ENCODE peak calls at places on chromosomes 4 and X, in six cellular contexts. M is mammary epithelial cell; U is CD4-positive, alpha-beta memory T cell; V is neuronal stem cell; F is Peyer's patch; E is adrenal gland. N is an unnamed sample. For H3K9me3, the result is how much of the 10 kb centered on the place peaks cover.

GRCh38 chr4:2079006-2079405 is 19.9 kb downstream of the NAT8L start:
- DNase-seq in U (peak), V (no peak), E (no peak), M (no peak), F (peak), N (no peak)

GRCh38 chrX:13937370-13938052 is 92.2 kb downstream of the GEMIN8 start:
- DNase-seq in V (peak), U (no peak), M (no peak), F (no peak), E (no peak), N (no peak)

GRCh38 chr4:65416875-65417274 is 253.4 kb downstream of the EPHA5 start:
- DNase-seq in E (no peak), V (no peak), U (no peak), M (no peak), F (no peak), N (no peak)

GRCh38 chr4:159545556-159545955 is 442.7 kb downstream of the RAPGEF2 start:
- DNase-seq in M (no peak), E (no peak), V (no peak), F (no peak), U (no peak), N (no peak)

GRCh38 chr4:110155632-110156031 is 42.8 kb downstream of the ELOVL6 start:
- DNase-seq in E (no peak), F (no peak), V (no peak), U (no peak), M (no peak), N (no peak)

GRCh38 chr4:164768516-164768915 is 14.6 kb downstream of the SMIM31 start:
- DNase-seq in E (no peak), U (no peak), V (no peak), F (no peak), M (no peak), N (peak)

GRCh38 chr4:153205028-153205648 is 895 bp downstream of the TRIM2 start:
- DNase-seq in U (peak), E (no peak), F (peak), V (no peak), M (no peak), N (no peak)

GRCh38 chr4:47471064-47471463 is 7.6 kb upstream of the COMMD8 start:
- DNase-seq in V (no peak), F (no peak), M (no peak), E (no peak), U (no peak), N (no peak)

GRCh38 chr4:10006236-10006603 is 15.1 kb downstream of the SLC2A9 start:
- DNase-seq in V (no peak), E (peak), M (peak), F (peak), U (no peak), N (no peak)

GRCh38 chrX:9845574-9845948 is 59.3 kb downstream of the SHROOM2 start:
- DNase-seq in M (no peak), F (no peak), U (no peak), V (no peak), E (no peak), N (no peak)

GRCh38 chrX:40169193-40170086 is 71.7 kb upstream of the BCOR start:
- DNase-seq in F (peak), E (peak), U (peak), M (no peak), V (no peak), N (no peak)

GRCh38 chr4:37628977-37629609 is 57.1 kb downstream of the RELL1 start:
- DNase-seq in M (peak), E (peak), V (no peak), U (no peak), F (peak), N (no peak)

GRCh38 chr4:374298-375160 is 36.9 kb downstream of the ZNF141 start:
- DNase-seq in V (no peak), E (no peak), F (no peak), M (no peak), U (no peak), N (no peak)
- H3K9me3 ChIP-seq in V (half or more), E (under half), F (under half), M (half or more), U (under half), N (under half)

DNA sequence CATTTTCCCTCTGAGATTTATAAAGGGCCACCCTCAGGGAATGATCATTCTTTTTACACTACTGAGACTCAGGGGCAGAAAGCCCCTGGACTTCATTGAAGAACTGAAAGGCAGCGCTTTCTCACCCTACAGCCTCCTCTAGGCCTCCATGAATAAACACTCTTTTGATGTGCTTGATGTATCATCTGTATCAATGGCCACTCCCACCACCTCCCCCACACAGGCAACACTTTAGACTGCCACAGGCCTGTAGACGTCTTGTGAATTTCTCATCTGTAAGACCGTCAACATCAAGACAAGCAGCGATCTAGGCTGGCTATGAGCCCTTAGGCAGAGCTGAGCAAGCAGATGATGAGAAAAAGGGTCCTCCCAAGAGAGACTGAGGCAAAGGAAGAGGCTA is 123.2 kb downstream of the HUWE1 start:
- DNase-seq in F (no peak), E (no peak), V (no peak), U (no peak), M (no peak), N (no peak)
- H3K9me3 ChIP-seq in F (under half), E (under half), V (under half), U (under half), M (under half), N (under half)

GRCh38 chrX:127879585-127879984 is 172.6 kb downstream of the ACTRT1 start:
- DNase-seq in E (no peak), V (no peak), M (no peak), U (no peak), F (no peak), N (no peak)
- H3K9me3 ChIP-seq in E (under half), V (under half), M (under half), U (under half), F (under half), N (under half)

GRCh38 chr4:76966024-76966579 is 16.6 kb downstream of the SEPTIN11 start:
- DNase-seq in E (no peak), V (no peak), U (no peak), F (no peak), M (no peak), N (peak)

GRCh38 chr4:76974150-76974549 is 24.6 kb downstream of the SEPTIN11 start:
- DNase-seq in V (no peak), M (no peak), E (no peak), U (no peak), F (no peak), N (no peak)

GRCh38 chr4:76969493-76969892 is 19.9 kb downstream of the SEPTIN11 start:
- DNase-seq in U (no peak), E (no peak), V (no peak), M (no peak), F (no peak), N (no peak)

GRCh38 chr4:76968937-76969336 is 19.4 kb downstream of the SEPTIN11 start:
- DNase-seq in M (no peak), F (no peak), U (no peak), E (no peak), V (no peak), N (no peak)

GRCh38 chr4:76969941-76970529 is 20.5 kb downstream of the SEPTIN11 start:
- DNase-seq in F (no peak), M (no peak), V (no peak), U (no peak), E (no peak), N (no peak)
- H3K9me3 ChIP-seq in F (under half), M (under half), V (under half), U (under half), E (under half), N (under half)

GRCh38 chrX:146363919-146364318 is 445.7 kb upstream of the CXorf51B start:
- DNase-seq in U (no peak), V (no peak), M (no peak), F (no peak), E (no peak), N (no peak)
- H3K9me3 ChIP-seq in U (under half), V (under half), M (under half), F (under half), E (under half), N (under half)

GRCh38 chrX:47976254-47977151 is 27.3 kb downstream of the ZNF182 start:
- DNase-seq in V (no peak), E (no peak), U (no peak), F (no peak), M (no peak), N (no peak)
- H3K9me3 ChIP-seq in V (half or more), E (under half), U (under half), F (under half), M (half or more), N (under half)

GRCh38 chrX:154998204-154998880 is 24.2 kb downstream of the F8 start:
- DNase-seq in U (no peak), M (no peak), E (no peak), V (no peak), F (no peak), N (no peak)
- H3K9me3 ChIP-seq in U (under half), M (under half), E (under half), V (under half), F (under half), N (under half)